ENCODE peak calls at places on chromosomes 2 and 18, in four cellular contexts. C, O, Z and D are unnamed samples.

GRCh38 chr18:49224130-49224529 is 236.3 kb downstream of the DYM start:
- DNase-seq in C (no peak), O (no peak), Z (no peak), D (no peak)

GRCh38 chr2:157440404-157441071 is 3.4 kb downstream of the CYTIP start:
- DNase-seq in C (no peak), O (no peak), Z (no peak), D (no peak)

GRCh38 chr2:54549912-54550518 is 93.9 kb downstream of the SPTBN1 start:
- DNase-seq in C (no peak), O (no peak), Z (no peak), D (no peak)

GRCh38 chr2:169977510-169977909 is 150.3 kb downstream of the UBR3 start:
- DNase-seq in C (no peak), O (no peak), Z (no peak), D (no peak)

GRCh38 chr2:165193178-165193777 is 10.6 kb downstream of the SCN3A start:
- DNase-seq in C (no peak), O (peak), Z (no peak), D (peak)

GRCh38 chr2:96225016-96225533 is 16.4 kb upstream of the STARD7 start:
- DNase-seq in C (no peak), O (peak), Z (peak), D (peak)

GRCh38 chr18:77254711-77255110 is 5.1 kb downstream of the GALR1 start:
- DNase-seq in C (no peak), O (no peak), Z (no peak), D (no peak)

GRCh38 chr2:166632616-166633015 is 138.6 kb upstream of the SCN7A start:
- DNase-seq in C (peak), O (no peak), Z (no peak), D (no peak)

GRCh38 chr2:72367530-72368225 is 220.0 kb upstream of the CYP26B1 start:
- DNase-seq in C (peak), O (no peak), Z (no peak), D (no peak)

GRCh38 chr2:145740302-145740701 is 1220.4 kb upstream of the ZEB2 start:
- DNase-seq in C (peak), O (no peak), Z (no peak), D (no peak)

GRCh38 chr18:60191926-60192325 is 180.6 kb downstream of the MC4R start:
- DNase-seq in C (no peak), O (no peak), Z (no peak), D (no peak)

GRCh38 chr18:8286303-8286702 is 322.9 kb upstream of the RAB12 start:
- DNase-seq in C (peak), O (no peak), Z (no peak), D (no peak)

GRCh38 chr2:199439094-199439493 is 18.6 kb downstream of the SATB2 start:
- DNase-seq in C (no peak), O (no peak), Z (no peak), D (no peak)

GRCh38 chr2:39732492-39732891 is 46.6 kb downstream of the THUMPD2 start:
- DNase-seq in C (no peak), O (no peak), Z (no peak), D (no peak)

GRCh38 chr2:7557376-7557775 is 640.2 kb downstream of the RNF144A start:
- DNase-seq in C (no peak), O (no peak), Z (no peak), D (no peak)
- H3K4me3 ChIP-seq in C (no peak), O (no peak), Z (no peak), D (no peak)

GRCh38 chr2:228697456-228697855 is 516.0 kb upstream of the SPHKAP start:
- DNase-seq in C (no peak), O (no peak), Z (no peak), D (no peak)
- TF ChIP-seq CTCF in C (no peak), O (no peak), Z (no peak), D (no peak)

DNA sequence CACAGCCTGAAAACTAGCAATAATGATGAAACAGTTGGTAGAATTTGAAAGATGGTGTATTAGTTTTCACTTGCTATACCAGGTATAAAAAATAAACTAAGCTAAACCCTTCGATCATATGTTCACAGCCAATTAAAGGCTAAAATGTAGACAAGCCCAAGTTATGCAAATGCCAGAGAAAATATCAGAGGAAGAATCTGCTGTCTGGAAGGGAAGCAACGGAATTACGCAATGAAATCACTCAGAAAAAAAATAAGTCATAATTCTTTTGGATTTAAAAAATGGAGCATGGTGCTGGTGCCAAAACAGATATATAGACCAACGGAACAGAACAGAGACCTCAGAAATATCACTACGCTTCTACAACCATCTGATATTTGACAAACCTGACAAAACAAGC is 108.3 kb downstream of the ARL4C start:
- DNase-seq in C (no peak), O (no peak), Z (no peak), D (no peak)
- H3K4me3 ChIP-seq in C (no peak), O (no peak), Z (no peak), D (no peak)

GRCh38 chr2:172398444-172398843 is 28.9 kb upstream of the ITGA6 start:
- DNase-seq in C (no peak), O (no peak), Z (no peak), D (no peak)
- TF ChIP-seq CTCF in C (peak), O (no peak), Z (no peak), D (no peak)

GRCh38 chr18:31723998-31724711 is 36.5 kb downstream of the SLC25A52 start:
- DNase-seq in C (no peak), O (no peak), Z (no peak), D (no peak)
- H3K4me3 ChIP-seq in C (peak), O (no peak), Z (no peak), D (no peak)

DNA sequence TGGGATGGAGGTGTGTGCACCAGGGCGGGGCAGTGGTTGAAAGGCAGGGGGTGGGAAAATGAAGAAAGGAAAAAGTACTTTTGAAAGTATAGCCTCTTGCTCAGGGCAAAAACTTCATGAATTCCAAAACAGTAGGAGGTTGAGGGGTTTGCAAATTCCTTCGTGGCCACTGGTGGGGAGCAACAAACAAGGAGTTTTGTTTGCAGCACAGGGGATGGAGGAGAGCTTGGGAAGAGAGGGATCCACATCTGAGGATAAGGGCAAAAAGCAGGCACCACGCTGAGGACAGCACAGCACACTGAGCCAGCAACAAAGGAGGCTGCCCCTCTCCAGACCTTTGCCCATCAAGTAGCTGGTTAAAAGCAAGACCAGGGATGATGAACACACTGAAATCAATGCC is 149.0 kb downstream of the TCF4 start:
- DNase-seq in C (no peak), O (no peak), Z (no peak), D (no peak)
- TF ChIP-seq CTCF in C (no peak), O (no peak), Z (no peak), D (no peak)

GRCh38 chr2:73985318-73986084 is 791 bp downstream of the TET3 start:
- DNase-seq in C (no peak), O (peak), Z (peak), D (peak)

GRCh38 chr2:73984203-73984921 is at the start of gene TET3:
- DNase-seq in C (no peak), O (peak), Z (peak), D (peak)

GRCh38 chr2:73983322-73984202 is 1.1 kb upstream of the TET3 start:
- DNase-seq in C (no peak), O (peak), Z (peak), D (peak)

GRCh38 chr2:73986085-73986680 is 1.5 kb downstream of the TET3 start:
- DNase-seq in C (no peak), O (peak), Z (no peak), D (peak)

DNA sequence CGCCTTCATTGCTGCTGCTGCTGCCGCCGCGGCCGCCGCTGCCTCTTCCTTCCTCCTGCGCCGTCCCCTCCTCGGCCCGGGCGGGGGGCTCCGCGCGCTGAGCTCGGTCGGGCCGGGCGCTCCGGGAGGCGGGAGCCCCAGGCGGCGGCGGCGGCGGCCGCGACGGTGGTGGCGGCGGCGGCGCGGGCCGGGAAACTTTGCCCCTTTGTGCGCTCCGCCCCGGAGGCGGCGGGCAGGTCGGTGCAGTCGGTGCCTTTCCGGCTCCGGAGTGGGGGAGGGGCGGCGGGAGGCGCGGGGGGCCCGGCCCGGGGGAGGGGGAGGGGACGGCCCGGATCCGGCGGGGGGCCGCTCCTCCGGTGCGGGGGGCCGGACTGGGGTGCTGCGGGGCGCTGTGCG is 210 bp downstream of the TET3 start:
- DNase-seq in C (no peak), O (no peak), Z (no peak), D (no peak)
- H3K4me3 ChIP-seq in C (peak), O (peak), Z (no peak), D (no peak)